ENCODE peak calls at places on chromosomes 12 and 14, in five cellular contexts. X is MM.1S, A is left lung, G is breast epithelium, D is fibroblast of lung. H is an unnamed sample.

GRCh38 chr14:54691525-54692260 is 124.8 kb downstream of the SAMD4A start:
- DNase-seq in X (peak; percentile 39), A (no peak), G (peak; percentile 58), D (peak; percentile 58), H (peak; percentile 74)

GRCh38 chr12:42643881-42644579 is 54.5 kb upstream of the PRICKLE1 start:
- DNase-seq in X (no peak), A (no peak), G (no peak), D (peak; percentile 67), H (no peak)

GRCh38 chr12:27602516-27602915 is 78.5 kb downstream of the PPFIBP1 start:
- DNase-seq in D (no peak), X (no peak), G (no peak), A (no peak), H (no peak)

GRCh38 chr12:14367097-14367661 is 1.7 kb downstream of the ATF7IP start:
- DNase-seq in X (peak; percentile 26), D (peak; percentile 59), G (no peak), A (no peak), H (peak; percentile 26)

GRCh38 chr14:69771136-69771535 is 4.2 kb downstream of the SRSF5 start:
- DNase-seq in D (no peak), X (no peak), A (no peak), G (no peak), H (no peak)

GRCh38 chr12:100499416-100499815 is 25.8 kb downstream of the NR1H4 start:
- DNase-seq in X (no peak), D (no peak), A (no peak), G (no peak), H (no peak)

GRCh38 chr12:114013601-114014345 is 47.6 kb upstream of the RBM19 start:
- DNase-seq in A (no peak), D (peak; percentile 5), X (no peak), G (no peak), H (peak; percentile 37)

GRCh38 chr12:3200032-3200617 is 122.9 kb downstream of the TSPAN9 start:
- DNase-seq in G (no peak), D (peak; percentile 61), A (peak; percentile 86), X (no peak), H (peak; percentile 93)

GRCh38 chr12:105317942-105318614 is 12.4 kb upstream of the C12orf75 start:
- DNase-seq in X (no peak), G (no peak), A (no peak), D (peak; percentile 84), H (no peak)

GRCh38 chr12:21379218-21379617 is 6.5 kb downstream of the IAPP start:
- DNase-seq in X (no peak), D (no peak), G (no peak), A (no peak), H (no peak)

GRCh38 chr12:117607778-117608177 is 246.4 kb upstream of the NOS1 start:
- DNase-seq in A (no peak), G (no peak), X (no peak), D (no peak), H (no peak)

GRCh38 chr12:38163442-38163801 is 153.2 kb upstream of the ALG10B start:
- DNase-seq in A (peak; percentile 78), G (peak; percentile 40), X (no peak), D (no peak), H (no peak)

GRCh38 chr12:45648070-45648469 is 81.4 kb upstream of the ARID2 start:
- DNase-seq in D (no peak), A (no peak), X (peak; percentile 39), G (no peak), H (no peak)

GRCh38 chr12:53299454-53300180 is at the start of gene MYG1:
- DNase-seq in G (peak; percentile 78), A (peak; percentile 97), D (peak; percentile 88), X (peak; percentile 91), H (peak; percentile 97)

GRCh38 chr12:124906606-124907261 is 7.7 kb downstream of the UBC start:
- DNase-seq in D (peak; percentile 85), X (peak; percentile 88), A (no peak), G (peak; percentile 84), H (peak; percentile 92)

GRCh38 chr12:124032265-124032886 is 59.4 kb downstream of the ZNF664 start:
- DNase-seq in G (no peak), D (peak; percentile 53), X (no peak), A (no peak), H (peak; percentile 73)

GRCh38 chr12:46242569-46242968 is 26.3 kb downstream of the SLC38A1 start:
- DNase-seq in D (no peak), A (no peak), X (no peak), G (no peak), H (no peak)

GRCh38 chr12:109731806-109732205 is 18.2 kb downstream of the FAM222A start:
- DNase-seq in A (peak; percentile 10), D (no peak), X (no peak), G (peak; percentile 27), H (no peak)

GRCh38 chr14:94681300-94682060 is 69.3 kb downstream of the SERPINA3 start:
- DNase-seq in A (no peak), G (no peak), X (peak; percentile 20), D (peak; percentile 30), H (peak; percentile 56)

GRCh38 chr12:95473440-95473946 is 459 bp upstream of the METAP2 start:
- DNase-seq in G (no peak), A (no peak), X (peak; percentile 39), D (peak; percentile 36), H (peak; percentile 70)

GRCh38 chr12:56836800-56837663 is 73.9 kb downstream of the HSD17B6 start:
- DNase-seq in D (peak; percentile 76), X (no peak), A (no peak), G (no peak), H (peak; percentile 32)

GRCh38 chr14:66972469-66972868 is 216.8 kb upstream of the GARIN2 start:
- DNase-seq in D (no peak), X (no peak), G (no peak), A (no peak), H (no peak)

GRCh38 chr14:100548939-100549338 is 38.3 kb downstream of the BEGAIN start:
- DNase-seq in G (no peak), A (no peak), D (no peak), X (no peak), H (no peak)

GRCh38 chr12:59803735-59804134 is 207.9 kb downstream of the SLC16A7 start:
- DNase-seq in X (no peak), G (no peak), D (peak; percentile 67), A (no peak), H (no peak)

GRCh38 chr12:56374726-56375597 is 12.3 kb upstream of the APOF start:
- DNase-seq in G (no peak), A (no peak), D (no peak), X (no peak), H (no peak)

GRCh38 chr14:63727231-63727735 is 582 bp downstream of the SGPP1 start:
- DNase-seq in D (peak; percentile 55), A (peak; percentile 86), G (peak; percentile 54), X (no peak), H (peak; percentile 48)

GRCh38 chr12:97160277-97160676 is 253.2 kb downstream of the NEDD1 start:
- DNase-seq in X (no peak), D (no peak), G (no peak), A (no peak), H (no peak)

GRCh38 chr14:63175531-63175930 is 28.7 kb upstream of the RHOJ start:
- DNase-seq in G (no peak), X (no peak), A (no peak), D (peak; percentile 59), H (no peak)

GRCh38 chr12:47818701-47819543 is 781 bp downstream of the HDAC7 start:
- DNase-seq in A (peak; percentile 95), X (peak; percentile 68), G (no peak), D (no peak), H (no peak)

GRCh38 chr14:92040431-92041040 is 677 bp upstream of the TRIP11 start:
- DNase-seq in D (peak; percentile 59), G (no peak), X (peak; percentile 58), A (no peak), H (peak; percentile 33)

GRCh38 chr14:95835331-95835730 is 41.3 kb upstream of the TUNAR start:
- DNase-seq in X (no peak), A (no peak), G (no peak), D (peak; percentile 41), H (no peak)

GRCh38 chr14:68853749-68854148 is 60.9 kb upstream of the ZFP36L1 start:
- DNase-seq in G (peak; percentile 74), X (no peak), D (no peak), A (no peak), H (no peak)

GRCh38 chr14:73567951-73568885 is 795 bp upstream of the ACOT2 start:
- DNase-seq in G (no peak), D (peak; percentile 71), A (no peak), X (no peak), H (no peak)

GRCh38 chr12:11869901-11870300 is 200.8 kb upstream of the BCL2L14 start:
- DNase-seq in X (no peak), G (no peak), D (no peak), A (no peak), H (no peak)

GRCh38 chr12:119727600-119728436 is 59.9 kb downstream of the PRKAB1 start:
- DNase-seq in A (no peak), D (no peak), G (no peak), X (no peak), H (no peak)
- H3K4me3 ChIP-seq in A (no peak overlapping the region), D (no peak overlapping the region), G (no peak overlapping the region), X (no peak overlapping the region), H (no peak overlapping the region)

GRCh38 chr12:49365542-49365941 is 1.7 kb upstream of the SPATS2 start:
- DNase-seq in D (peak; percentile 93), X (no peak), G (no peak), A (no peak), H (no peak)
- H3K4me3 ChIP-seq in D (no peak overlapping the region), X (no peak overlapping the region), G (no peak overlapping the region), A (no peak overlapping the region), H (peak overlapping the region; percentile 75)

DNA sequence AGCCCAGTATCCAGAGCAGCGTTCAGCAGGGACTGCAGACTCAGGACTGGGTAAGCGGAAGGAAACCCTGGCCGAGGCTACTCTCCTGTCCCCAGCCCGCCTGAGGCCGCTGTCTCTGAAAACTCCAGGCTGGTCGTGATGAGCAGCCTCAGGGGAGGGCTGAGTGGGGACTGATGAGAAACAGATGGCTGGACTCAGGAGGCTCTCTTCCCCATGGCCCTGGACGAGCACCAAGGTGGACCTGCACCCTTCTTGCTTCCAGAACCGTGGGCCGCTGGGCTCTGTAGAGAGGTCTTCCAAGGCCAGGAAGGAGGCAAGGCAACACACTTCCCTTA is 1.1 kb downstream of the TEX22 start:
- DNase-seq in D (no peak), A (peak; percentile 56), X (no peak), G (no peak), H (no peak)
- H3K4me3 ChIP-seq in D (peak overlapping the region; percentile 79), A (peak overlapping the region; percentile 86), X (peak overlapping the region; percentile 67), G (peak overlapping the region; percentile 88), H (peak overlapping the region; percentile 67)

GRCh38 chr14:97179573-97179972 is 382.4 kb downstream of the VRK1 start:
- DNase-seq in G (no peak), X (no peak), A (no peak), D (peak; percentile 8), H (no peak)
- H3K4me3 ChIP-seq in G (no peak overlapping the region), X (no peak overlapping the region), A (no peak overlapping the region), D (no peak overlapping the region), H (no peak overlapping the region)

H was measured in A673.